ENCODE peak calls at places on chromosomes 11 and 22, in five cellular contexts. N is NCI-H1048, J is NB4, V is MV-4-11, Y is GM19239. F is an unnamed sample.
A peak's percentile ranks its signal among the peaks of the same experiment; 100 is the strongest.

GRCh38 chr11:42043312-42043711 is 583.9 kb upstream of the LRRC4C start:
- DNase-seq in N (no peak), J (no peak), V (no peak), Y (no peak), F (no peak)

GRCh38 chr11:72642815-72643511 is 31.3 kb downstream of the PDE2A start:
- DNase-seq in N (no peak), J (peak; percentile 75), V (peak; percentile 34), Y (peak; percentile 98), F (peak; percentile 39)

GRCh38 chr22:24005201-24005600 is at the start of gene GSTT4:
- DNase-seq in N (no peak), J (no peak), V (no peak), Y (no peak), F (no peak)

GRCh38 chr22:25953276-25953675 is 211.3 kb downstream of the MYO18B start:
- DNase-seq in N (no peak), J (no peak), V (no peak), Y (no peak), F (no peak)

GRCh38 chr11:57321996-57322880 is 2.5 kb downstream of the TNKS1BP1 start:
- DNase-seq in N (peak; percentile 31), J (peak; percentile 38), V (no peak), Y (no peak), F (peak; percentile 68)

GRCh38 chr11:17522655-17523054 is 21.6 kb downstream of the USH1C start:
- DNase-seq in N (no peak), J (no peak), V (no peak), Y (no peak), F (no peak)

GRCh38 chr11:71472357-71472885 is 19.4 kb downstream of the NADSYN1 start:
- DNase-seq in N (no peak), J (peak; percentile 33), V (peak; percentile 2), Y (no peak), F (no peak)

GRCh38 chr11:96287796-96288439 is 55.1 kb downstream of the MAML2 start:
- DNase-seq in N (no peak), J (no peak), V (no peak), Y (no peak), F (no peak)

GRCh38 chr22:35191412-35191811 is 65.9 kb upstream of the HMGXB4 start:
- DNase-seq in N (no peak), J (no peak), V (no peak), Y (no peak), F (no peak)

GRCh38 chr22:23896523-23897186 is 2.5 kb downstream of the MIF start:
- DNase-seq in N (no peak), J (peak; percentile 14), V (no peak), Y (no peak), F (no peak)

GRCh38 chr11:65216830-65217229 is 35.1 kb downstream of the CAPN1 start:
- DNase-seq in N (no peak), J (no peak), V (no peak), Y (no peak), F (no peak)

GRCh38 chr22:49014227-49015201 is 813.2 kb downstream of the BRD1 start:
- DNase-seq in N (no peak), J (no peak), V (no peak), Y (no peak), F (no peak)

F was measured in occipital lobe.